ENCODE peak calls at places on chromosomes 11 and 22, in nine cellular contexts. P is HFF-Myc, X is astrocyte of the cerebellum, N is upper lobe of right lung, Z is BJ, R is cardiac fibroblast, C is neural crest cell, A is colonic mucosa, O is Peyer's patch. M is an unnamed sample.
A peak's percentile ranks its signal among the peaks of the same experiment; 100 is the strongest.

GRCh38 chr11:112852141-112852853 is 108.9 kb upstream of the NCAM1 start:
- DNase-seq in P (no peak), X (no peak), N (no peak), Z (no peak), R (peak; percentile 34), C (no peak), A (no peak), O (no peak), M (no peak)

GRCh38 chr11:66475349-66476172 is 4.7 kb upstream of the DPP3 start:
- DNase-seq in P (no peak), X (no peak), N (no peak), Z (no peak), R (no peak), C (no peak), A (no peak), O (no peak), M (no peak)

GRCh38 chr22:49733631-49734030 is 94.0 kb downstream of the BRD1 start:
- DNase-seq in P (no peak), X (no peak), N (no peak), Z (no peak), R (no peak), C (no peak), A (no peak), O (no peak), M (peak; percentile 52)

GRCh38 chr22:37753746-37754145 is 54.0 kb upstream of the GCAT start:
- DNase-seq in P (no peak), X (no peak), N (no peak), Z (no peak), R (no peak), C (no peak), A (no peak), O (no peak), M (no peak)

GRCh38 chr11:70725786-70726185 is 327.5 kb downstream of the CTTN start:
- DNase-seq in P (no peak), X (no peak), N (no peak), Z (no peak), R (no peak), C (no peak), A (no peak), O (no peak), M (no peak)

GRCh38 chr22:45268167-45268957 is 16.4 kb upstream of the UPK3A start:
- DNase-seq in P (no peak), X (no peak), N (no peak), Z (no peak), R (no peak), C (peak; percentile 53), A (no peak), O (no peak), M (no peak)

GRCh38 chr11:76773921-76774361 is 9.2 kb upstream of the TSKU start:
- DNase-seq in P (no peak), X (no peak), N (no peak), Z (no peak), R (no peak), C (no peak), A (no peak), O (no peak), M (no peak)

GRCh38 chr11:2214527-2215229 is 43.1 kb upstream of the TH start:
- DNase-seq in P (no peak), X (no peak), N (peak; percentile 60), Z (no peak), R (no peak), C (no peak), A (peak; percentile 19), O (no peak), M (peak; percentile 73)

GRCh38 chr11:30902929-30903328 is 316.8 kb upstream of the MPPED2 start:
- DNase-seq in P (no peak), X (no peak), N (no peak), Z (no peak), R (no peak), C (no peak), A (no peak), O (no peak), M (no peak)

GRCh38 chr11:68380786-68381622 is 68.6 kb downstream of the LRP5 start:
- DNase-seq in P (no peak), X (no peak), N (no peak), Z (no peak), R (peak; percentile 31), C (no peak), A (no peak), O (peak; percentile 26), M (no peak)

GRCh38 chr11:10511046-10511711 is 29.8 kb downstream of the RNF141 start:
- DNase-seq in P (no peak), X (no peak), N (no peak), Z (no peak), R (no peak), C (no peak), A (no peak), O (no peak), M (no peak)

GRCh38 chr11:10518123-10518522 is 22.9 kb downstream of the RNF141 start:
- DNase-seq in P (no peak), X (no peak), N (no peak), Z (no peak), R (no peak), C (no peak), A (no peak), O (no peak), M (no peak)

GRCh38 chr11:10515418-10515817 is 25.6 kb downstream of the RNF141 start:
- DNase-seq in P (no peak), X (no peak), N (no peak), Z (no peak), R (no peak), C (no peak), A (no peak), O (no peak), M (no peak)

GRCh38 chr11:10514713-10515112 is 26.3 kb downstream of the RNF141 start:
- DNase-seq in P (no peak), X (no peak), N (no peak), Z (no peak), R (peak; percentile 43), C (no peak), A (no peak), O (no peak), M (no peak)

GRCh38 chr11:10514210-10514609 is 26.8 kb downstream of the RNF141 start:
- DNase-seq in P (no peak), X (no peak), N (no peak), Z (no peak), R (peak; percentile 54), C (no peak), A (no peak), O (no peak), M (no peak)
- TF ChIP-seq CTCF in P (no peak), X (no peak), N (peak; percentile 46), Z (peak; percentile 22), R (peak; percentile 12), C (peak; percentile 65), A (peak; percentile 16), O (peak; percentile 31), M (peak; percentile 85)

GRCh38 chr11:62496676-62497075 is 49.9 kb downstream of the AHNAK start:
- DNase-seq in P (no peak), X (no peak), N (no peak), Z (no peak), R (no peak), C (no peak), A (no peak), O (no peak), M (no peak)

GRCh38 chr11:62498492-62499286 is 47.9 kb downstream of the AHNAK start:
- DNase-seq in P (no peak), X (no peak), N (no peak), Z (no peak), R (no peak), C (no peak), A (no peak), O (no peak), M (no peak)

GRCh38 chr11:62500066-62501035 is 46.3 kb downstream of the AHNAK start:
- DNase-seq in P (no peak), X (no peak), N (no peak), Z (no peak), R (no peak), C (no peak), A (peak; percentile 90), O (no peak), M (no peak)

GRCh38 chr11:62494246-62494645 is 52.4 kb downstream of the AHNAK start:
- DNase-seq in P (no peak), X (no peak), N (no peak), Z (no peak), R (no peak), C (no peak), A (no peak), O (no peak), M (no peak)

DNA sequence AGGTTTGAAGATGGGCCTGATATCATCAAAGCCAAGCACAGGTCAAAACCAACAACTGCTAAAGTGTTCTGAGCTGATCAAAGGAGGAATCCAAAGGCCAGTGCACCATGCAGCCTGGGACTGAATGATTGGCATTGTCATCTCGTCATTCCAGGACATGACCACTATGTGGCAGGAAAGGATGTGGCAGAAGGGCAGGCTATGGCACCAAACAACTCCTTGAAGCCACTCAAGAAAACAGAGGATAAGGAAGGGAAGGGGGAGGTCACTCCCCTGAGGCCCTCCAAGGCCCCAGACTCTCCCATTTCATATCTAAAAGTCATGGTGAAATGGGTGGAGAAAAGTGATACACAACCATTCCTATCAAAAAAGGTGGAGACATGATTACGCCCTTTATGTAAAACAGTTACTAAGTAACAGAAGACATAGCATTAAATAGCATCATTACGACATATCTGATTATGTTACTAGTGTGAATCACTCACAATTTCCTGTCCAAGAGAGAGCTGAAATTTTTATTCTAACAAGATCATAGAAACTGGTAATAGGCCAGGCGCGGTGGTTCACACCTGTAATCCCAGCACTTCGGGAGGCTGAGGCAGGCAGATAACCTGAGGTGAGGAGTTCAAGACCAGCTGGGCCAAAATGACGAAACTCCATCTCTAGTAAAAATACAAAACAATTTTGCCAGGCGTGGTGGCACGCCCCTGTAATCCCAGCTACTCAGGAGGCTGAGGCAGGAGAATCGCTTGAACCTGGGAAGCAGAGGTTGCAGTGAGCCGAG is 49.3 kb downstream of the AHNAK start:
- DNase-seq in P (no peak), X (no peak), N (no peak), Z (no peak), R (peak; percentile 75), C (no peak), A (peak; percentile 65), O (no peak), M (no peak)
- TF ChIP-seq CTCF in P (peak; percentile 26), X (no peak), N (peak; percentile 40), Z (peak; percentile 20), R (peak; percentile 18), C (peak; percentile 42), A (peak; percentile 34), O (peak; percentile 78), M (peak; percentile 71)

DNA sequence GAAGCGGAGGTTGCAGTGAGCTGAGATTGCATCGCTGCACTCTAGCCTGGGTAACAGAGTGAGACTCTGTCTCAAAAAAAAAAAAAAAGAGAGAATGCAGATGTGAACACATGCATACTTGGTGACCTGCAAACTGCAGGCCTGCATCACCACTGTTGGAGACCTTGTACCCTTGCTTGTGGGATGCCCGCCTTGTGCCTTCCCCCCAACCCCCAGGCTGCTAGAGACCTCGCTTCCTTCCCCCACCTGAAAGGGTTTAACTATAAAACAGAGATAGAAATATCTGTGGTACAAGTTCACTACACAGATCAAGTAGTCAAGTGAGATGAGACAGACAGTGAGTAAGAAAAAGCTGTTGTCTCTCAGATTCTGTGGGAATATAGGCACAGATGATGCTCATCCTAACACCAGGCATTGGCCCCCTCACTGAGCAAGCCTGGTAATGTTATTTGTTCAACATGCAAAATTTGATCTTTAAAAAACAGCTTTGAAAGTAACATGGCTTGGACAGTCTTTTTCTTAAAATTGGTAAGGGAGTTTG is 32.3 kb downstream of the TNRC6B start:
- DNase-seq in P (no peak), X (no peak), N (no peak), Z (no peak), R (no peak), C (no peak), A (no peak), O (no peak), M (no peak)
- TF ChIP-seq CTCF in P (no peak), X (no peak), N (no peak), Z (no peak), R (no peak), C (no peak), A (no peak), O (no peak), M (no peak)

GRCh38 chr11:38824573-38824972 is 2226.5 kb upstream of the RAG2 start:
- DNase-seq in P (no peak), X (no peak), N (no peak), Z (no peak), R (peak; percentile 49), C (no peak), A (no peak), O (no peak), M (no peak)
- TF ChIP-seq CTCF in P (peak; percentile 7), X (peak; percentile 37), N (no peak), Z (peak; percentile 39), R (peak; percentile 47), C (peak; percentile 52), A (no peak), O (no peak), M (peak; percentile 62)